ENCODE peak calls at places on chromosomes 1 and 21, in four cellular contexts. H, U, M and N are unnamed samples.

GRCh38 chr1:47755368-47755990 is 241.7 kb downstream of the TRABD2B start:
- DNase-seq in M (peak; percentile 75), H (no peak), U (no peak), N (peak; percentile 33)

GRCh38 chr1:88557044-88557443 is 127.0 kb upstream of the PKN2 start:
- DNase-seq in U (no peak), H (no peak), M (no peak), N (no peak)

GRCh38 chr1:206419250-206419649 is 51.0 kb upstream of the IKBKE start:
- DNase-seq in M (peak; percentile 12), H (no peak), U (no peak), N (no peak)

GRCh38 chr1:7676274-7676945 is 94.7 kb upstream of the VAMP3 start:
- DNase-seq in H (peak; percentile 76), U (no peak), M (no peak), N (no peak)

GRCh38 chr1:153816283-153816904 is 41.2 kb downstream of the SLC27A3 start:
- DNase-seq in U (no peak), M (no peak), H (no peak), N (no peak)

GRCh38 chr21:44043613-44044012 is 31.5 kb downstream of the TRAPPC10 start:
- DNase-seq in H (no peak), M (peak; percentile 14), U (no peak), N (no peak)

GRCh38 chr1:109827466-109827865 is 63.7 kb upstream of the EPS8L3 start:
- DNase-seq in M (no peak), U (no peak), H (no peak), N (no peak)

GRCh38 chr1:112110031-112110430 is 120.6 kb upstream of the KCND3 start:
- DNase-seq in U (no peak), H (no peak), M (no peak), N (no peak)

GRCh38 chr1:203287109-203287893 is 18.0 kb upstream of the BTG2 start:
- DNase-seq in M (peak; percentile 80), U (peak; percentile 62), H (no peak), N (no peak)

GRCh38 chr1:7675431-7676273 is 95.4 kb upstream of the VAMP3 start:
- DNase-seq in H (peak; percentile 66), M (no peak), U (no peak), N (no peak)

GRCh38 chr1:224300346-224300745 is 29.6 kb downstream of the NVL start:
- DNase-seq in H (peak; percentile 77), U (no peak), M (no peak), N (no peak)

GRCh38 chr1:158005249-158005648 is 11.8 kb downstream of the KIRREL1 start:
- DNase-seq in H (no peak), U (no peak), M (no peak), N (no peak)

GRCh38 chr1:195584870-195585624 is 1023.2 kb downstream of the KCNT2 start:
- DNase-seq in M (peak; percentile 28), U (no peak), H (no peak), N (no peak)

GRCh38 chr1:205600085-205600484 is 31.7 kb downstream of the ELK4 start:
- DNase-seq in U (no peak), M (no peak), H (peak; percentile 85), N (no peak)

GRCh38 chr1:13469343-13469742 is 44.5 kb downstream of the LRRC38 start:
- DNase-seq in U (no peak), M (peak; percentile 21), H (no peak), N (no peak)

GRCh38 chr1:225699336-225699735 is 46.4 kb upstream of the ENAH start:
- DNase-seq in H (no peak), M (no peak), U (no peak), N (no peak)

GRCh38 chr1:107141491-107142369 is 891 bp downstream of the NTNG1 start:
- DNase-seq in M (peak; percentile 69), U (peak; percentile 17), H (peak; percentile 79), N (peak; percentile 40)

GRCh38 chr1:31943546-31944184 is 5.5 kb upstream of the PTP4A2 start:
- DNase-seq in M (no peak), H (peak; percentile 49), U (no peak), N (no peak)

GRCh38 chr1:61872206-61872605 is 129.9 kb downstream of the PATJ start:
- DNase-seq in U (no peak), M (peak; percentile 87), H (no peak), N (no peak)

GRCh38 chr1:23485002-23485332 is 988 bp upstream of the ASAP3 start:
- DNase-seq in H (peak; percentile 45), U (no peak), M (no peak), N (no peak)

GRCh38 chr1:48878191-48878940 is 101.7 kb upstream of the BEND5 start:
- DNase-seq in U (no peak), M (peak; percentile 45), H (no peak), N (peak; percentile 21)

GRCh38 chr1:197327776-197328364 is 59.8 kb downstream of the CRB1 start:
- DNase-seq in H (peak; percentile 32), U (no peak), M (no peak), N (no peak)

GRCh38 chr1:25543425-25544242 is at the start of gene LDLRAP1:
- DNase-seq in M (peak; percentile 81), H (peak; percentile 98), U (peak; percentile 81), N (peak; percentile 66)

GRCh38 chr1:102588536-102588935 is 519.8 kb downstream of the COL11A1 start:
- DNase-seq in H (no peak), M (no peak), U (no peak), N (peak; percentile 27)

GRCh38 chr21:39385299-39386145 is 36.6 kb upstream of the HMGN1 start:
- DNase-seq in U (peak; percentile 87), M (no peak), H (peak; percentile 91), N (peak; percentile 90)

GRCh38 chr1:238789916-238790667 is 596.3 kb upstream of the CHRM3 start:
- DNase-seq in H (peak; percentile 19), M (peak; percentile 64), U (no peak), N (peak; percentile 16)

GRCh38 chr1:198556969-198557368 is 16.5 kb upstream of the ATP6V1G3 start:
- DNase-seq in H (peak; percentile 1), U (no peak), M (no peak), N (no peak)

GRCh38 chr1:1208713-1209433 is 2.5 kb upstream of the TNFRSF18 start:
- DNase-seq in M (no peak), U (peak; percentile 15), H (peak; percentile 96), N (peak; percentile 13)

DNA sequence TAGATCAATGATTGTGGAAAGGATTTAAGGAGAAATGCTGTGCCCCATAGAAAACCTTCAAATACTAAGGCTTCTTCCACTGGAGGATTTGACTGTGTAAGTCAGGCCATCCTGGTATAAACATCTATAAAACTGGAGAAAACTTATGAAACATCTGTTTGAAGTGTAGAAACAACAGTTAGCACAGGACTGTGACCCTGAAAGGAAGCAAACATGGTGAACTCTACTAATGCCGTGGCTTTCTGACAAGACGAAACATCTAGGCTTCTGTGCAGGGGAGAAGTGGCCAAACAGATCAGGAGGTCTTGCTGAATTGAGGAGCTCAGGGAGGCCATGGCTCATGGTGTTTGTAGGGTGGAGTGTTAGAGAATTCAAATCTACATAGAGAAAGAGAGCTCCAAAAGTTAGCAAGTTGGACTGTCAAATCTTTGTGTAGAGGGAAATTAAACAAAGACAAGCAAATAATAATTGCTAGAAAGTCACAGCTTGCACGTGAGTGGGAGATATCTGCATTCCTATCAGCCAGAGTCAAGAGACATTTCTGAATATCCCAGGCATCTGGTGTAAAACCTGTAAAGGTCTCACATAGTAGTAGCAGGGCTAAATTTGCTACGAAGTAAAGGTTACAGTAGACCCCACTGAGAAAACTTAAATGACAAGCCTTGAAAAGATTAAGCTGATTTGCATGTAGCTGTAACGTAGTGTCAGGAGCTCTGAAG is 566.8 kb upstream of the B3GALT2 start:
- DNase-seq in M (peak; percentile 22), U (no peak), H (no peak), N (no peak)
- H3K4me3 ChIP-seq in M (no peak overlapping the region), U (no peak overlapping the region), H (no peak overlapping the region), N (no peak overlapping the region)

DNA sequence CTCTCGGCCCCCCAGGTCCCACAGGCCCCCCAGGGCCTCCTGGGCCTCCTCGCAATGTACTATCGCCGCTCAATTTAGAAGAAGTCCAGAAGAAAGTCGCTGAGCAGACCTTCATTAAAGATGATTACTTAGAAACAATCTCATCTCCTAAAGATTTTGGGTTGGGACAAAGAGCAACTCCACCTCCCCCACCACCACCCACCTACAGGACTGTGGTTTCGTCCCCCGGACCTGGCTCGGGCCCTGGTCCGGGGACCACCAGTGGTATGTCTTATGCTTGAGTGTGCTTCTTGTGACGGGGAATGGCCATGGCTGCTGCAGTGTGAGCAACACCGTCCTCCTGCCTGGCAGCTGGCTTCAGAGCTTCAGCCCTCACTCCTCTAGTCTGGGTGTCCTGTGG is 70.2 kb upstream of the DYNLT5 start:
- DNase-seq in H (no peak), M (no peak), U (no peak), N (no peak)
- H3K27me3 ChIP-seq in H (no peaks in the 10 kb centered on the region), M (no peaks in the 10 kb centered on the region), U (no peaks in the 10 kb centered on the region), N (no peaks in the 10 kb centered on the region)

GRCh38 chr21:36702622-36702968 is 3.7 kb downstream of the SIM2 start:
- DNase-seq in M (peak; percentile 10), U (no peak), H (peak; percentile 85), N (no peak)

GRCh38 chr21:36701912-36702621 is 3.2 kb downstream of the SIM2 start:
- DNase-seq in M (peak; percentile 75), U (no peak), H (peak; percentile 79), N (no peak)

GRCh38 chr21:36699546-36700294 is 805 bp downstream of the SIM2 start:
- DNase-seq in U (no peak), H (peak; percentile 93), M (peak; percentile 28), N (no peak)

GRCh38 chr21:36700295-36700960 is 1.5 kb downstream of the SIM2 start:
- DNase-seq in M (peak; percentile 23), H (peak; percentile 84), U (no peak), N (no peak)

GRCh38 chr21:36700961-36701911 is 2.3 kb downstream of the SIM2 start:
- DNase-seq in U (no peak), H (peak; percentile 81), M (peak; percentile 56), N (no peak)
- H3K4me3 ChIP-seq in U (peak overlapping the region; percentile 9), H (peak overlapping the region; percentile 77), M (no peak overlapping the region), N (no peak overlapping the region)

GRCh38 chr1:18849252-18849651 is 10.2 kb downstream of the TAS1R2 start:
- DNase-seq in U (no peak), H (no peak), M (no peak), N (peak; percentile 32)
- H3K27me3 ChIP-seq in U (no peaks in the 10 kb centered on the region), H (peaks cover 4% of the 10 kb centered on the region), M (no peaks in the 10 kb centered on the region), N (no peaks in the 10 kb centered on the region)

GRCh38 chr1:6024376-6024775 is 21.3 kb upstream of the KCNAB2 start:
- DNase-seq in M (no peak), U (no peak), H (no peak), N (no peak)
- H3K4me3 ChIP-seq in M (no peak overlapping the region), U (no peak overlapping the region), H (no peak overlapping the region), N (no peak overlapping the region)

DNA sequence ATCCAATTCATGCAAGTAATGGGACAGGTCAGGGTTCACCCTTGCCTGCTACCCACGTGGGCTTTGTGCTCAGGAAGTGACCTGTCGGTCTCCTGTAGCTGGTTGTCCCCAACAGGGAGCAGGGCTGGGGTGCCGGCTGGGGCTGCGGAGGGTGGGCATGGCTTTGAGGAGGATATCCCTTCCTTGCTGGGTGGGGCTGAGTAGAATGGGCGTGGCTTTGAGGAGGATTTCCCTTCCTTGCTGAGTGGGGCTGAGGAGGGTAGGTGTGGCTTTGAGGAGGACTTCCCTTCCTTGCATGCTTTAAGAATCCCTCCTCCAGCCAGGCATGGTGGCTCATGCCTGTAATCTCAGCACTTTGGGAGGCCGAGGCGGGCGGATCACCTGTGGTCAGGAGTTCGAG is 151.3 kb downstream of the CLIC6 start:
- DNase-seq in M (peak; percentile 28), H (no peak), U (no peak), N (no peak)
- H3K27me3 ChIP-seq in M (no peaks in the 10 kb centered on the region), H (no peaks in the 10 kb centered on the region), U (no peaks in the 10 kb centered on the region), N (no peaks in the 10 kb centered on the region)